ENCODE peak calls at places on chromosomes 7 and 10, in nine cellular contexts. W is left lung, F is fibroblast of the aortic adventitia, G is brain microvascular endothelial cell, B is H7, M is AG08396, Z is RPMI8226, J is left ventricle myocardium inferior, O is T-helper 1 cell. A is an unnamed sample.

GRCh38 chr7:137953692-137954470 is 48.0 kb downstream of the CREB3L2 start:
- DNase-seq in W (no peak), F (peak), B (no peak), G (peak), Z (no peak), O (no peak), M (peak), J (no peak), A (no peak)

GRCh38 chr10:44396671-44397191 is 11.8 kb upstream of the CXCL12 start:
- DNase-seq in M (no peak), B (no peak), J (no peak), F (no peak), Z (no peak), G (no peak), O (no peak), W (no peak), A (no peak)

GRCh38 chr10:35765996-35766395 is 123.9 kb upstream of the FZD8 start:
- DNase-seq in M (no peak), G (no peak), O (no peak), Z (no peak), B (no peak), J (no peak), F (no peak), W (no peak), A (no peak)

GRCh38 chr7:21542891-21543527 is at the start of gene DNAH11:
- DNase-seq in W (peak), M (peak), F (no peak), Z (peak), O (peak), B (peak), G (no peak), J (peak), A (peak)

GRCh38 chr7:117582219-117582704 is 102.4 kb downstream of the CFTR start:
- DNase-seq in B (no peak), G (peak), F (peak), Z (no peak), M (peak), J (peak), O (no peak), W (no peak), A (no peak)

GRCh38 chr10:31320179-31320597 is 1.2 kb downstream of the ZEB1 start:
- DNase-seq in J (peak), W (peak), M (peak), F (no peak), Z (peak), O (peak), B (peak), G (no peak), A (peak)

GRCh38 chr7:19526639-19527038 is 182.2 kb downstream of the POLR1F start:
- DNase-seq in G (no peak), M (no peak), Z (no peak), B (no peak), F (no peak), O (no peak), W (no peak), J (no peak), A (no peak)

GRCh38 chr10:110868981-110869380 is 2.7 kb upstream of the PDCD4 start:
- DNase-seq in G (no peak), W (no peak), O (peak), M (no peak), J (no peak), Z (no peak), B (no peak), F (no peak), A (no peak)

GRCh38 chr10:44913312-44914079 is 2.4 kb downstream of the TMEM72 start:
- DNase-seq in B (no peak), M (no peak), W (peak), G (no peak), Z (peak), O (peak), F (no peak), J (no peak), A (peak)

GRCh38 chr10:126240483-126240882 is 147.8 kb downstream of the ADAM12 start:
- DNase-seq in O (no peak), W (no peak), M (no peak), G (peak), Z (no peak), F (no peak), J (no peak), B (no peak), A (no peak)

GRCh38 chr7:23334482-23335056 is 35.4 kb downstream of the MALSU1 start:
- DNase-seq in O (no peak), G (peak), W (peak), F (peak), Z (no peak), M (peak), B (no peak), J (no peak), A (no peak)

GRCh38 chr7:74612015-74612829 is 45.3 kb upstream of the GTF2I start:
- DNase-seq in W (peak), M (no peak), J (no peak), F (peak), G (peak), Z (peak), O (no peak), B (no peak), A (no peak)

A was measured in nephron progenitor cell.